ENCODE peak calls at places on chromosomes 3 and 15, in nine cellular contexts. H, A, I, B, P, C, K, O and J are unnamed samples.

GRCh38 chr15:28943611-28944230 is 57.9 kb downstream of the APBA2 start:
- DNase-seq in H (no peak), A (no peak), I (no peak), B (no peak), P (no peak), C (no peak), K (no peak), O (no peak), J (no peak)

GRCh38 chr3:10594915-10595314 is 89.5 kb upstream of the ATP2B2 start:
- DNase-seq in H (no peak), A (no peak), I (peak), B (peak), P (peak), C (no peak), K (no peak), O (no peak), J (peak)

GRCh38 chr3:58999134-58999778 is 50.6 kb downstream of the CFAP20DC start:
- DNase-seq in H (no peak), A (no peak), I (no peak), B (no peak), P (peak), C (no peak), K (no peak), O (no peak), J (no peak)

GRCh38 chr3:183253364-183253960 is 409 bp downstream of the B3GNT5 start:
- DNase-seq in H (peak), A (no peak), I (no peak), B (peak), P (peak), C (no peak), K (no peak), O (no peak), J (no peak)

GRCh38 chr3:155637567-155637966 is 107.3 kb downstream of the PLCH1 start:
- DNase-seq in H (no peak), A (no peak), I (no peak), B (no peak), P (no peak), C (no peak), K (no peak), O (no peak), J (no peak)

GRCh38 chr3:161148832-161149475 is 43.8 kb upstream of the B3GALNT1 start:
- DNase-seq in H (no peak), A (no peak), I (no peak), B (no peak), P (peak), C (no peak), K (no peak), O (no peak), J (no peak)

GRCh38 chr3:33372218-33373081 is 67.8 kb downstream of the UBP1 start:
- DNase-seq in H (peak), A (peak), I (peak), B (peak), P (peak), C (no peak), K (peak), O (no peak), J (peak)

GRCh38 chr3:125080077-125080476 is 24.3 kb upstream of the HEG1 start:
- DNase-seq in H (no peak), A (no peak), I (no peak), B (no peak), P (no peak), C (no peak), K (no peak), O (no peak), J (no peak)

GRCh38 chr3:46971742-46972141 is 4.8 kb downstream of the CCDC12 start:
- DNase-seq in H (no peak), A (no peak), I (no peak), B (no peak), P (no peak), C (no peak), K (no peak), O (no peak), J (no peak)

GRCh38 chr3:150868282-150868681 is 37.0 kb downstream of the MINDY4B start:
- DNase-seq in H (no peak), A (no peak), I (no peak), B (no peak), P (peak), C (no peak), K (no peak), O (no peak), J (no peak)

GRCh38 chr15:90232941-90233700 is 620 bp downstream of the CIB1 start:
- DNase-seq in H (peak), A (peak), I (peak), B (peak), P (peak), C (no peak), K (peak), O (no peak), J (peak)